ENCODE peak calls at places on chromosomes 5 and 9, in six cellular contexts. D is fibroblast of mammary gland, C is GM19239, V is NB4, E is mucosa of descending colon, I is NCI-H1417. X is an unnamed sample.

GRCh38 chr9:127290666-127291065 is 26.1 kb downstream of the GARNL3 start:
- DNase-seq in D (no peak), C (no peak), V (no peak), E (no peak), I (no peak), X (no peak)

GRCh38 chr5:125412561-125413535 is 666.4 kb upstream of the ZNF608 start:
- DNase-seq in D (peak), C (no peak), V (no peak), E (peak), I (peak), X (peak)

GRCh38 chr5:19902316-19902934 is 85.6 kb downstream of the CDH18 start:
- DNase-seq in D (no peak), C (no peak), V (no peak), E (no peak), I (no peak), X (no peak)

GRCh38 chr5:146878471-146879172 is at the start of gene PPP2R2B:
- DNase-seq in D (no peak), C (no peak), V (no peak), E (peak), I (peak), X (no peak)

GRCh38 chr5:97842687-97843086 is 659.6 kb upstream of the RIOK2 start:
- DNase-seq in D (no peak), C (no peak), V (no peak), E (no peak), I (no peak), X (no peak)

GRCh38 chr9:33180526-33181184 is 13.5 kb upstream of the B4GALT1 start:
- DNase-seq in D (peak), C (no peak), V (no peak), E (no peak), I (no peak), X (no peak)

GRCh38 chr5:153782589-153783238 is 256.0 kb downstream of the FAM114A2 start:
- DNase-seq in D (no peak), C (no peak), V (no peak), E (no peak), I (no peak), X (no peak)

GRCh38 chr9:72168075-72168474 is 18.8 kb downstream of the GDA start:
- DNase-seq in D (no peak), C (no peak), V (no peak), E (no peak), I (no peak), X (no peak)

GRCh38 chr5:166505546-166505945 is 1785.9 kb upstream of the WWC1 start:
- DNase-seq in D (no peak), C (no peak), V (no peak), E (no peak), I (peak), X (no peak)